ENCODE peak calls at places on chromosomes 16 and 17, in nine cellular contexts. One of them, this sample, is unnamed.

GRCh38 chr16:10136916-10137315 is 45.3 kb downstream of the GRIN2A start:
- DNase-seq in H9: peak; percentile 56
- DNase-seq in ascending aorta: no peak
- DNase-seq in fibroblast of lung: no peak
- DNase-seq in A549: no peak
- DNase-seq in CD8-positive, alpha-beta T cell: no peak
- DNase-seq in IMR-90: no peak
- DNase-seq in PC-3: no peak
- DNase-seq in astrocyte: no peak
- DNase-seq in this sample: no peak

GRCh38 chr16:49623501-49624266 is 232.2 kb downstream of the ZNF423 start:
- DNase-seq in PC-3: no peak
- DNase-seq in ascending aorta: peak; percentile 50
- DNase-seq in CD8-positive, alpha-beta T cell: no peak
- DNase-seq in IMR-90: no peak
- DNase-seq in H9: peak; percentile 12
- DNase-seq in A549: no peak
- DNase-seq in astrocyte: no peak
- DNase-seq in fibroblast of lung: no peak
- DNase-seq in this sample: peak; percentile 33

GRCh38 chr16:55605756-55606155 is 39.3 kb downstream of the CAPNS2 start:
- DNase-seq in H9: no peak
- DNase-seq in IMR-90: no peak
- DNase-seq in PC-3: no peak
- DNase-seq in A549: no peak
- DNase-seq in fibroblast of lung: no peak
- DNase-seq in ascending aorta: no peak
- DNase-seq in CD8-positive, alpha-beta T cell: no peak
- DNase-seq in astrocyte: peak; percentile 17
- DNase-seq in this sample: no peak

GRCh38 chr16:53091508-53092211 is 36.9 kb downstream of the CHD9 start:
- DNase-seq in ascending aorta: peak; percentile 76
- DNase-seq in fibroblast of lung: peak; percentile 95
- DNase-seq in astrocyte: peak; percentile 92
- DNase-seq in CD8-positive, alpha-beta T cell: no peak
- DNase-seq in H9: peak; percentile 81
- DNase-seq in IMR-90: peak; percentile 92
- DNase-seq in PC-3: no peak
- DNase-seq in A549: no peak
- DNase-seq in this sample: peak; percentile 76

GRCh38 chr16:73286643-73287267 is 238.8 kb upstream of the ZFHX3 start:
- DNase-seq in IMR-90: no peak
- DNase-seq in astrocyte: no peak
- DNase-seq in H9: no peak
- DNase-seq in ascending aorta: no peak
- DNase-seq in PC-3: no peak
- DNase-seq in fibroblast of lung: no peak
- DNase-seq in A549: no peak
- DNase-seq in CD8-positive, alpha-beta T cell: no peak
- DNase-seq in this sample: no peak

GRCh38 chr17:27577124-27577761 is 53.7 kb upstream of the LGALS9 start:
- DNase-seq in H9: peak; percentile 57
- DNase-seq in IMR-90: peak; percentile 82
- DNase-seq in astrocyte: peak; percentile 54
- DNase-seq in CD8-positive, alpha-beta T cell: no peak
- DNase-seq in fibroblast of lung: peak; percentile 51
- DNase-seq in A549: no peak
- DNase-seq in ascending aorta: no peak
- DNase-seq in PC-3: peak; percentile 59
- DNase-seq in this sample: no peak

GRCh38 chr16:57537596-57538234 is 1.3 kb upstream of the CCDC102A start:
- DNase-seq in A549: no peak
- DNase-seq in CD8-positive, alpha-beta T cell: peak; percentile 49
- DNase-seq in PC-3: no peak
- DNase-seq in IMR-90: no peak
- DNase-seq in fibroblast of lung: no peak
- DNase-seq in H9: peak; percentile 21
- DNase-seq in astrocyte: no peak
- DNase-seq in ascending aorta: peak; percentile 61
- DNase-seq in this sample: no peak

GRCh38 chr16:82118749-82119148 is 51.3 kb downstream of the MPHOSPH6 start:
- DNase-seq in H9: no peak
- DNase-seq in fibroblast of lung: no peak
- DNase-seq in PC-3: no peak
- DNase-seq in CD8-positive, alpha-beta T cell: no peak
- DNase-seq in ascending aorta: no peak
- DNase-seq in A549: no peak
- DNase-seq in IMR-90: no peak
- DNase-seq in astrocyte: no peak
- DNase-seq in this sample: no peak

GRCh38 chr16:88413631-88414030 is 30.9 kb downstream of the ZNF469 start:
- DNase-seq in PC-3: no peak
- DNase-seq in A549: no peak
- DNase-seq in IMR-90: no peak
- DNase-seq in fibroblast of lung: no peak
- DNase-seq in ascending aorta: no peak
- DNase-seq in H9: no peak
- DNase-seq in CD8-positive, alpha-beta T cell: no peak
- DNase-seq in astrocyte: no peak
- DNase-seq in this sample: no peak

GRCh38 chr17:63446218-63446980 is at the start of gene CYB561:
- DNase-seq in PC-3: peak; percentile 90
- DNase-seq in astrocyte: peak; percentile 29
- DNase-seq in CD8-positive, alpha-beta T cell: peak; percentile 78
- DNase-seq in H9: no peak
- DNase-seq in A549: peak; percentile 92
- DNase-seq in ascending aorta: peak; percentile 84
- DNase-seq in fibroblast of lung: peak; percentile 59
- DNase-seq in IMR-90: peak; percentile 29
- DNase-seq in this sample: peak; percentile 84

GRCh38 chr16:30458561-30459394 is 13.1 kb upstream of the SEPHS2 start:
- DNase-seq in A549: no peak
- DNase-seq in PC-3: no peak
- DNase-seq in CD8-positive, alpha-beta T cell: peak; percentile 88
- DNase-seq in ascending aorta: no peak
- DNase-seq in astrocyte: no peak
- DNase-seq in H9: no peak
- DNase-seq in fibroblast of lung: no peak
- DNase-seq in IMR-90: no peak
- DNase-seq in this sample: no peak

GRCh38 chr17:67456103-67456502 is 79.0 kb downstream of the PITPNC1 start:
- DNase-seq in PC-3: no peak
- DNase-seq in CD8-positive, alpha-beta T cell: no peak
- DNase-seq in fibroblast of lung: no peak
- DNase-seq in IMR-90: no peak
- DNase-seq in H9: no peak
- DNase-seq in A549: no peak
- DNase-seq in ascending aorta: no peak
- DNase-seq in astrocyte: no peak
- DNase-seq in this sample: no peak

GRCh38 chr17:20214807-20215206 is 205.6 kb downstream of the SPECC1 start:
- DNase-seq in astrocyte: no peak
- DNase-seq in IMR-90: no peak
- DNase-seq in CD8-positive, alpha-beta T cell: no peak
- DNase-seq in PC-3: no peak
- DNase-seq in fibroblast of lung: no peak
- DNase-seq in H9: no peak
- DNase-seq in ascending aorta: no peak
- DNase-seq in A549: no peak
- DNase-seq in this sample: no peak
- H3K27ac ChIP-seq in astrocyte: no peak overlapping the region
- H3K27ac ChIP-seq in IMR-90: no peak overlapping the region
- H3K27ac ChIP-seq in CD8-positive, alpha-beta T cell: no peak overlapping the region
- H3K27ac ChIP-seq in PC-3: no peak overlapping the region
- H3K27ac ChIP-seq in fibroblast of lung: no peak overlapping the region
- H3K27ac ChIP-seq in H9: no peak overlapping the region
- H3K27ac ChIP-seq in ascending aorta: no peak overlapping the region
- H3K27ac ChIP-seq in A549: peak overlapping the region; percentile 76
- H3K27ac ChIP-seq in this sample: no peak overlapping the region

GRCh38 chr16:67249178-67249759 is 490 bp downstream of the SLC9A5 start:
- DNase-seq in ascending aorta: no peak
- DNase-seq in fibroblast of lung: no peak
- DNase-seq in A549: no peak
- DNase-seq in H9: no peak
- DNase-seq in astrocyte: no peak
- DNase-seq in IMR-90: no peak
- DNase-seq in CD8-positive, alpha-beta T cell: no peak
- DNase-seq in PC-3: no peak
- DNase-seq in this sample: no peak

GRCh38 chr16:67249762-67250327 is 1.1 kb downstream of the SLC9A5 start:
- DNase-seq in CD8-positive, alpha-beta T cell: no peak
- DNase-seq in PC-3: no peak
- DNase-seq in fibroblast of lung: no peak
- DNase-seq in IMR-90: peak; percentile 35
- DNase-seq in ascending aorta: no peak
- DNase-seq in astrocyte: no peak
- DNase-seq in A549: no peak
- DNase-seq in H9: no peak
- DNase-seq in this sample: peak; percentile 12

GRCh38 chr16:67246945-67247697 is at the start of gene FHOD1:
- DNase-seq in H9: peak; percentile 97
- DNase-seq in PC-3: peak; percentile 91
- DNase-seq in ascending aorta: peak; percentile 99
- DNase-seq in IMR-90: peak; percentile 92
- DNase-seq in A549: peak; percentile 82
- DNase-seq in astrocyte: peak; percentile 81
- DNase-seq in fibroblast of lung: peak; percentile 93
- DNase-seq in CD8-positive, alpha-beta T cell: peak; percentile 98
- DNase-seq in this sample: peak; percentile 99

GRCh38 chr16:67247698-67248400 is 568 bp upstream of the FHOD1 start:
- DNase-seq in CD8-positive, alpha-beta T cell: no peak
- DNase-seq in astrocyte: no peak
- DNase-seq in IMR-90: no peak
- DNase-seq in PC-3: no peak
- DNase-seq in A549: no peak
- DNase-seq in fibroblast of lung: no peak
- DNase-seq in H9: no peak
- DNase-seq in ascending aorta: no peak
- DNase-seq in this sample: peak; percentile 28

GRCh38 chr16:67248401-67249177 is at the start of gene SLC9A5:
- DNase-seq in ascending aorta: no peak
- DNase-seq in A549: no peak
- DNase-seq in H9: peak; percentile 61
- DNase-seq in astrocyte: no peak
- DNase-seq in IMR-90: no peak
- DNase-seq in PC-3: no peak
- DNase-seq in fibroblast of lung: no peak
- DNase-seq in CD8-positive, alpha-beta T cell: no peak
- DNase-seq in this sample: peak; percentile 21
- TF ChIP-seq CTCF in ascending aorta: peak; percentile 23
- TF ChIP-seq CTCF in A549: no peak
- TF ChIP-seq CTCF in H9: peak; percentile 20
- TF ChIP-seq CTCF in astrocyte: no peak
- TF ChIP-seq CTCF in IMR-90: peak; percentile 20
- TF ChIP-seq CTCF in PC-3: no peak
- TF ChIP-seq CTCF in fibroblast of lung: no peak
- TF ChIP-seq CTCF in CD8-positive, alpha-beta T cell: no peak
- TF ChIP-seq CTCF in this sample: no peak

DNA sequence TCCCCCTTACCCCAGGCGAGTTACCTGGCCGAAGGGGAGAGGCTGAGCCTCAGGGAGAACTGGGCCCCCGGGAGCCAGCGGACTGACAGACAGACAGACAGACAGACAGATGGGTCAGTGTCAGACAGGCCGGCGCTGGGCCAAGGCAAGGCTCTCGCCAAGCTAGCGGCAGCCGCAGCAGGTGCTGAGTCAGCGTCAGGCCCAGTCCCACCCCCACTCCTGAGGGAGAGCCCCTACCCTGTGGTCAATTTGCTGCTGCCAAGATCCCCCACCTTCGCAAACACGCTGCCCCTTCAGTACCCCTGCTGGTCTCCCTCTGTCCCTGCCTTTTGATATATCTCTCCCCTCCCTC is 1.5 kb downstream of the FGF11 start:
- DNase-seq in H9: peak; percentile 79
- DNase-seq in PC-3: peak; percentile 36
- DNase-seq in CD8-positive, alpha-beta T cell: no peak
- DNase-seq in astrocyte: peak; percentile 45
- DNase-seq in ascending aorta: no peak
- DNase-seq in IMR-90: no peak
- DNase-seq in fibroblast of lung: no peak
- DNase-seq in A549: no peak
- DNase-seq in this sample: no peak
- H3K4me1 ChIP-seq in H9: no peaks in the 10 kb centered on the region
- H3K4me1 ChIP-seq in PC-3: peaks cover 4% of the 10 kb centered on the region
- H3K4me1 ChIP-seq in CD8-positive, alpha-beta T cell: peaks cover 60% of the 10 kb centered on the region
- H3K4me1 ChIP-seq in astrocyte: peaks cover 37% of the 10 kb centered on the region
- H3K4me1 ChIP-seq in ascending aorta: peaks cover 25% of the 10 kb centered on the region
- H3K4me1 ChIP-seq in IMR-90: peaks cover 22% of the 10 kb centered on the region
- H3K4me1 ChIP-seq in fibroblast of lung: peaks cover 18% of the 10 kb centered on the region
- H3K4me1 ChIP-seq in A549: peaks cover 45% of the 10 kb centered on the region
- H3K4me1 ChIP-seq in this sample: peaks cover 43% of the 10 kb centered on the region

GRCh38 chr17:29579866-29580771 is 9.3 kb downstream of the GIT1 start:
- DNase-seq in astrocyte: peak; percentile 52
- DNase-seq in A549: peak; percentile 99
- DNase-seq in CD8-positive, alpha-beta T cell: peak; percentile 92
- DNase-seq in fibroblast of lung: peak; percentile 75
- DNase-seq in IMR-90: peak; percentile 75
- DNase-seq in H9: peak; percentile 91
- DNase-seq in PC-3: peak; percentile 82
- DNase-seq in ascending aorta: peak; percentile 91
- DNase-seq in this sample: peak; percentile 89
- H3K27ac ChIP-seq in astrocyte: no peak overlapping the region
- H3K27ac ChIP-seq in A549: peak overlapping the region; percentile 41
- H3K27ac ChIP-seq in CD8-positive, alpha-beta T cell: no peak overlapping the region
- H3K27ac ChIP-seq in fibroblast of lung: no peak overlapping the region
- H3K27ac ChIP-seq in IMR-90: no peak overlapping the region
- H3K27ac ChIP-seq in H9: no peak overlapping the region
- H3K27ac ChIP-seq in PC-3: no peak overlapping the region
- H3K27ac ChIP-seq in ascending aorta: no peak overlapping the region
- H3K27ac ChIP-seq in this sample: no peak overlapping the region

DNA sequence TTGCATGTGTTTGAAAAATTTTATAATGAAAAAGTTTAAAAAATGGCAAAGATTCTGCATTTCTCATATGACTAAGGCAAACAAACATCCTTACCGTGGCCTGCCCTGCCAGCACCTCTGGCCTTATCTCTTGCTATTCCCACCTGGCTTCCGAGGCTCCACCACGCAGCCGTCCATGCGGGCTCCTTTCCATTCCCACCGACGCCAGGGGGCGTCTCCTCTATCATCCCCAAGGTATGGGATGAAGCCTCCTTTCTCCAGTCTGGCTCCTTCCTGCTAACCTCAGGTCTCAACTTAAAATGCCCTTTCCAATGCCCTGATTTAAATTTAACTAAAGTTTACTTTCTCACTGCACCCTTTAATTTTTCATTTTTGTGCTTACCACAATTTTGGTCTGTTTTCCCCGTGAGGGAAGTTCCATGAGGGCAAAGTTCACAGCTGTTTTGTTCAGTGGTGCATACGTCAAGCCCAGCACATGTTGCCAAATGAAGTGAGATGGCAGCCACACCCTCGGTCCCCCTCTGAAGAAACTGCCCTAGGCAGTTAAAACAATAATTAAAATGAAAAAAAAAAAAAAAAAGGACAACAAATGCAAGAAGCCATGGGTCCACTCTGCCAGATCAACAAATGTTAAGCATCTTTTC is 13.3 kb upstream of the SDK2 start:
- DNase-seq in astrocyte: no peak
- DNase-seq in IMR-90: no peak
- DNase-seq in CD8-positive, alpha-beta T cell: peak; percentile 64
- DNase-seq in A549: peak; percentile 70
- DNase-seq in H9: peak; percentile 90
- DNase-seq in ascending aorta: no peak
- DNase-seq in fibroblast of lung: peak; percentile 57
- DNase-seq in PC-3: peak; percentile 67
- DNase-seq in this sample: no peak
- TF ChIP-seq CTCF in astrocyte: peak; percentile 48
- TF ChIP-seq CTCF in IMR-90: peak; percentile 9
- TF ChIP-seq CTCF in CD8-positive, alpha-beta T cell: no peak
- TF ChIP-seq CTCF in A549: peak; percentile 85
- TF ChIP-seq CTCF in H9: peak; percentile 88
- TF ChIP-seq CTCF in ascending aorta: peak; percentile 45
- TF ChIP-seq CTCF in fibroblast of lung: peak; percentile 17
- TF ChIP-seq CTCF in PC-3: peak; percentile 79
- TF ChIP-seq CTCF in this sample: peak; percentile 27

GRCh38 chr17:50057521-50057991 is 1.6 kb downstream of the ITGA3 start:
- DNase-seq in ascending aorta: no peak
- DNase-seq in CD8-positive, alpha-beta T cell: no peak
- DNase-seq in A549: no peak
- DNase-seq in fibroblast of lung: no peak
- DNase-seq in PC-3: no peak
- DNase-seq in H9: no peak
- DNase-seq in IMR-90: no peak
- DNase-seq in astrocyte: no peak
- DNase-seq in this sample: no peak
- H3K4me1 ChIP-seq in ascending aorta: peaks cover 45% of the 10 kb centered on the region
- H3K4me1 ChIP-seq in CD8-positive, alpha-beta T cell: peaks cover 9% of the 10 kb centered on the region
- H3K4me1 ChIP-seq in A549: peaks cover 72% of the 10 kb centered on the region
- H3K4me1 ChIP-seq in fibroblast of lung: peaks cover 54% of the 10 kb centered on the region
- H3K4me1 ChIP-seq in PC-3: peaks cover 79% of the 10 kb centered on the region
- H3K4me1 ChIP-seq in H9: peaks cover 10% of the 10 kb centered on the region
- H3K4me1 ChIP-seq in IMR-90: peaks cover 54% of the 10 kb centered on the region
- H3K4me1 ChIP-seq in astrocyte: peaks cover 83% of the 10 kb centered on the region
- H3K4me1 ChIP-seq in this sample: no peaks in the 10 kb centered on the region

This sample was measured in tibial artery.